ENCODE peak calls at places on chromosomes 7 and 10, in six cellular contexts. R is adrenal gland, V is pancreas, E is H9, F is ovary, H is MM.1S. G is an unnamed sample.

GRCh38 chr7:100567751-100568175 is 5.9 kb downstream of the SAP25 start:
- DNase-seq in R (peak; percentile 60), V (peak; percentile 61), E (peak; percentile 20), F (no peak), H (no peak), G (no peak)

GRCh38 chr10:133324198-133324792 is 12.4 kb downstream of the CALY start:
- DNase-seq in R (peak; percentile 70), V (peak; percentile 67), E (peak; percentile 85), F (peak; percentile 45), H (peak; percentile 37), G (peak; percentile 86)

GRCh38 chr10:79084012-79084971 is 15.5 kb downstream of the ZMIZ1 start:
- DNase-seq in R (peak; percentile 89), V (peak; percentile 92), E (no peak), F (peak; percentile 94), H (peak; percentile 55), G (peak; percentile 82)

GRCh38 chr10:88222878-88223277 is 359.5 kb downstream of the PTEN start:
- DNase-seq in R (no peak), V (no peak), E (no peak), F (no peak), H (no peak), G (no peak)

GRCh38 chr10:43113201-43113893 is 24.9 kb upstream of the CSGALNACT2 start:
- DNase-seq in R (no peak), V (no peak), E (no peak), F (no peak), H (no peak), G (no peak)

GRCh38 chr10:133559216-133559615 is 6.2 kb downstream of the SYCE1 start:
- DNase-seq in R (no peak), V (no peak), E (no peak), F (no peak), H (no peak), G (no peak)

GRCh38 chr10:22805304-22805703 is 90.9 kb upstream of the PIP4K2A start:
- DNase-seq in R (no peak), V (no peak), E (no peak), F (no peak), H (no peak), G (peak; percentile 57)

GRCh38 chr7:88546808-88547207 is 212.7 kb upstream of the ZNF804B start:
- DNase-seq in R (no peak), V (peak; percentile 28), E (peak; percentile 68), F (no peak), H (peak; percentile 71), G (peak; percentile 15)

GRCh38 chr10:110076559-110077318 is 69.0 kb downstream of the ADD3 start:
- DNase-seq in R (peak; percentile 24), V (no peak), E (no peak), F (peak; percentile 38), H (peak; percentile 52), G (peak; percentile 44)

GRCh38 chr10:7652121-7652520 is 14.6 kb downstream of the ITIH5 start:
- DNase-seq in R (no peak), V (no peak), E (no peak), F (no peak), H (no peak), G (no peak)

GRCh38 chr10:118259288-118259906 is 82.7 kb downstream of the FAM204A start:
- DNase-seq in R (peak; percentile 44), V (peak; percentile 4), E (peak; percentile 71), F (peak; percentile 15), H (peak; percentile 29), G (peak; percentile 74)

GRCh38 chr10:45000138-45000763 is 472 bp upstream of the ZNF22 start:
- DNase-seq in R (peak; percentile 55), V (no peak), E (no peak), F (peak; percentile 61), H (no peak), G (no peak)

GRCh38 chr7:29445736-29446135 is 117.9 kb upstream of the PRR15 start:
- DNase-seq in R (no peak), V (no peak), E (no peak), F (no peak), H (no peak), G (no peak)

GRCh38 chr10:98425511-98426352 is 10.8 kb upstream of the PYROXD2 start:
- DNase-seq in R (peak; percentile 38), V (peak; percentile 25), E (peak; percentile 83), F (no peak), H (peak; percentile 34), G (peak; percentile 53)

GRCh38 chr7:51328351-51328801 is 11.8 kb upstream of the COBL start:
- DNase-seq in R (no peak), V (peak; percentile 35), E (no peak), F (no peak), H (no peak), G (peak; percentile 68)

GRCh38 chr7:152402384-152403250 is 33.2 kb downstream of the KMT2C start:
- DNase-seq in R (no peak), V (no peak), E (no peak), F (no peak), H (no peak), G (no peak)

GRCh38 chr10:44980309-44981171 is 1.9 kb upstream of the DEPP1 start:
- DNase-seq in R (no peak), V (no peak), E (no peak), F (peak; percentile 11), H (no peak), G (no peak)

GRCh38 chr7:101108961-101109360 is 17.9 kb upstream of the SERPINE1 start:
- DNase-seq in R (no peak), V (no peak), E (no peak), F (no peak), H (no peak), G (no peak)

GRCh38 chr10:35493196-35494118 is 111.7 kb upstream of the GJD4 start:
- DNase-seq in R (no peak), V (no peak), E (no peak), F (no peak), H (no peak), G (no peak)

GRCh38 chr10:26367771-26368170 is 70.4 kb upstream of the APBB1IP start:
- DNase-seq in R (peak; percentile 24), V (no peak), E (peak; percentile 63), F (no peak), H (peak; percentile 44), G (peak; percentile 85)

GRCh38 chr10:3652886-3653285 is 132.1 kb downstream of the KLF6 start:
- DNase-seq in R (no peak), V (no peak), E (no peak), F (no peak), H (no peak), G (no peak)

GRCh38 chr7:28348631-28349030 is 63.7 kb upstream of the CREB5 start:
- DNase-seq in R (no peak), V (peak; percentile 24), E (no peak), F (no peak), H (no peak), G (no peak)

GRCh38 chr10:120327671-120328070 is 129.4 kb upstream of the PLPP4 start:
- DNase-seq in R (no peak), V (no peak), E (no peak), F (no peak), H (no peak), G (no peak)

GRCh38 chr10:80500572-80501380 is 36.9 kb upstream of the SH2D4B start:
- DNase-seq in R (no peak), V (no peak), E (peak; percentile 46), F (no peak), H (no peak), G (no peak)

DNA sequence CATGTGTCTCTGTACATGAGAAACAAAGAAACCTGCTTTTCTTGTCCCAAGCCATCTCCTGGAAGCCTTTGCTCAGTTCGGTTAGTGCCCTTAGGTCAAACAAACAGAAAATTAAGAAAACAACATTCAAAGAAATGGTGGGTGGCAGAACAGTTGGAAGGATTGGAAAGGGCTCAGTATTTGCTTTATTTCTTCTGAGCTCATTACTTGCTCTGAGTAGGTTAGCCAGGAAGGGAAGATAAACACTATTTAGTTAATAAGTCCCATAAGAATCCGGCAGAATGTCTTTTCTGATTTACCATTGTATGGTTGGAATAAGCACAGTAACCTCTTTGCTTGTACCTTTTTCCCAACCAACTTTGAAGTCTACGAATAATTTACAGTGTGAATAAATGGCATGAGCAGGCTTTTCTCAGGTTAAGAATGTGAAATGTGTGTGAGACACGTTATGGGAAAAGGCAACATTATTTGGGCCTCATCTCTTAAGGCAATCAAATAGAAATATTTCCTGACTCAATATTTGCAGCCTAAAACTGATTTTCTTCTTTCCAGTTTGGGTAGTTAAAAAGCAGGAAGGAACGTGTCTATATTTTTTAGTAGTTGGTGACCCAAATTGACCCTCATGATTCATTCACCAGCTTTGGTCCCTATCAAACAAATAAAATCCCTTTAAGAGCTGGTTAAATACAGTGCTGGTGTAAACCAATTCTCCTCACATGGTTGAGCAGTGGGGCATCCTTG is 158.5 kb downstream of the DKK1 start:
- DNase-seq in R (no peak), V (no peak), E (no peak), F (no peak), H (no peak), G (no peak)
- H3K27ac ChIP-seq in R (no peak overlapping the region), V (no peak overlapping the region), E (no peak overlapping the region), F (no peak overlapping the region), H (no peak overlapping the region), G (no peak overlapping the region)

DNA sequence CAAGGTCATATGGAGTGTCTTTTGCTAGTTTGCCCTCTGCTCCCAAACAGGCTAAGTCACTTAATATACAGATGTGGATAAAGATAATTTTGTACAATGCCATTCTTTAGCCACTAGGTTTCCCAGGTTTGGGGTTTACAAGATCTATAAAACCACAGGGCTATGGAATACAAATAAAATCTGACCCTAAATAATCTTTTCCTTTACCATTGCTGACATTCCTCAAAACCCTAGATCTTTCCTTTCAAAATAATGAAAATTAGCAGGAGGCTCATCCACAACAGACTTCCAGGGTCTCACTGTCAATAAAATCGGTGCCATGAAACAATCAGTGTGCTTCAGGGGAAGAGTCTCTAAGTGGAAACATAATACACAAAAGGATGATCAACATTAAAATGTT is 148.4 kb downstream of the CPEB3 start:
- DNase-seq in R (no peak), V (no peak), E (no peak), F (no peak), H (no peak), G (no peak)
- TF ChIP-seq CTCF in R (no peak), V (no peak), E (peak; percentile 21), F (no peak), H (no peak), G (no peak)

GRCh38 chr7:37285701-37286475 is 162.8 kb downstream of the ELMO1 start:
- DNase-seq in R (no peak), V (no peak), E (no peak), F (no peak), H (no peak), G (no peak)
- H3K27ac ChIP-seq in R (no peak overlapping the region), V (no peak overlapping the region), E (no peak overlapping the region), F (no peak overlapping the region), H (no peak overlapping the region), G (no peak overlapping the region)

GRCh38 chr10:68897336-68897741 is 3.8 kb upstream of the DDX50 start:
- DNase-seq in R (peak; percentile 59), V (peak; percentile 13), E (peak; percentile 64), F (peak; percentile 21), H (peak; percentile 38), G (peak; percentile 80)
- TF ChIP-seq CTCF in R (peak; percentile 65), V (peak; percentile 19), E (peak; percentile 79), F (no peak), H (peak; percentile 45), G (peak; percentile 71)

GRCh38 chr7:111266613-111267012 is 175.7 kb downstream of the LRRN3 start:
- DNase-seq in R (no peak), V (no peak), E (no peak), F (no peak), H (no peak), G (peak; percentile 11)
- H3K27ac ChIP-seq in R (no peak overlapping the region), V (no peak overlapping the region), E (no peak overlapping the region), F (no peak overlapping the region), H (no peak overlapping the region), G (no peak overlapping the region)

GRCh38 chr10:17910144-17910789 is 41.5 kb upstream of the SLC39A12 start:
- DNase-seq in R (peak; percentile 54), V (peak; percentile 10), E (peak; percentile 37), F (peak; percentile 31), H (peak; percentile 59), G (peak; percentile 72)
- TF ChIP-seq CTCF in R (peak; percentile 51), V (peak; percentile 38), E (peak; percentile 75), F (no peak), H (peak; percentile 51), G (peak; percentile 66)

GRCh38 chr7:54390565-54390964 is 151.6 kb upstream of the VSTM2A start:
- DNase-seq in R (no peak), V (no peak), E (no peak), F (no peak), H (no peak), G (no peak)
- H3K27ac ChIP-seq in R (no peak overlapping the region), V (no peak overlapping the region), E (no peak overlapping the region), F (no peak overlapping the region), H (no peak overlapping the region), G (no peak overlapping the region)